ENCODE peak calls at places on chromosomes 11 and 22, in four cellular contexts. M, X, Q and H are unnamed samples.

GRCh38 chr11:116731821-116732739 is 40.7 kb downstream of the BUD13 start:
- DNase-seq in M (no peak), X (no peak), Q (no peak), H (no peak)

GRCh38 chr11:111299111-111300026 is 1.0 kb downstream of the POU2AF3 start:
- DNase-seq in M (no peak), X (peak), Q (no peak), H (no peak)

GRCh38 chr11:130247289-130247688 is 67.4 kb downstream of the ZBTB44 start:
- DNase-seq in M (no peak), X (no peak), Q (no peak), H (no peak)

GRCh38 chr11:58626915-58627483 is 4.5 kb downstream of the CNTF start:
- DNase-seq in M (no peak), X (no peak), Q (no peak), H (no peak)

GRCh38 chr11:86805873-86806310 is 5.5 kb downstream of the PRSS23 start:
- DNase-seq in M (no peak), X (no peak), Q (no peak), H (peak)

GRCh38 chr11:12280838-12281565 is 96.4 kb upstream of the PARVA start:
- DNase-seq in M (no peak), X (no peak), Q (no peak), H (no peak)

GRCh38 chr11:8717876-8718753 is 35.5 kb downstream of the RPL27A start:
- DNase-seq in M (no peak), X (peak), Q (no peak), H (no peak)

GRCh38 chr22:29480262-29480511 is 169 bp downstream of the NEFH start:
- DNase-seq in M (no peak), X (no peak), Q (no peak), H (no peak)

GRCh38 chr22:17536269-17536668 is 27.0 kb upstream of the SLC25A18 start:
- DNase-seq in M (no peak), X (no peak), Q (no peak), H (no peak)

GRCh38 chr22:22085702-22086500 is 103.3 kb upstream of the TOP3B start:
- DNase-seq in M (no peak), X (no peak), Q (peak), H (no peak)

GRCh38 chr11:42265072-42265471 is 805.6 kb upstream of the LRRC4C start:
- DNase-seq in M (no peak), X (no peak), Q (no peak), H (no peak)

GRCh38 chr11:58688779-58689503 is 42.8 kb downstream of the GLYAT start:
- DNase-seq in M (no peak), X (no peak), Q (no peak), H (no peak)

GRCh38 chr11:133835258-133836075 is 9.8 kb downstream of the SPATA19 start:
- DNase-seq in M (peak), X (peak), Q (peak), H (peak)

GRCh38 chr11:126992065-126992803 is 8.3 kb downstream of the KIRREL3 start:
- DNase-seq in M (no peak), X (no peak), Q (no peak), H (no peak)

GRCh38 chr11:126988655-126989054 is 11.9 kb downstream of the KIRREL3 start:
- DNase-seq in M (no peak), X (no peak), Q (no peak), H (no peak)

GRCh38 chr11:126991596-126991995 is 9.0 kb downstream of the KIRREL3 start:
- DNase-seq in M (no peak), X (no peak), Q (no peak), H (no peak)

GRCh38 chr11:126990716-126991480 is 9.7 kb downstream of the KIRREL3 start:
- DNase-seq in M (no peak), X (no peak), Q (no peak), H (no peak)

GRCh38 chr11:126989942-126990715 is 10.4 kb downstream of the KIRREL3 start:
- DNase-seq in M (peak), X (peak), Q (peak), H (no peak)
- TF ChIP-seq FOXK2 in M (no peak), X (no peak), Q (no peak), H (no peak)

DNA sequence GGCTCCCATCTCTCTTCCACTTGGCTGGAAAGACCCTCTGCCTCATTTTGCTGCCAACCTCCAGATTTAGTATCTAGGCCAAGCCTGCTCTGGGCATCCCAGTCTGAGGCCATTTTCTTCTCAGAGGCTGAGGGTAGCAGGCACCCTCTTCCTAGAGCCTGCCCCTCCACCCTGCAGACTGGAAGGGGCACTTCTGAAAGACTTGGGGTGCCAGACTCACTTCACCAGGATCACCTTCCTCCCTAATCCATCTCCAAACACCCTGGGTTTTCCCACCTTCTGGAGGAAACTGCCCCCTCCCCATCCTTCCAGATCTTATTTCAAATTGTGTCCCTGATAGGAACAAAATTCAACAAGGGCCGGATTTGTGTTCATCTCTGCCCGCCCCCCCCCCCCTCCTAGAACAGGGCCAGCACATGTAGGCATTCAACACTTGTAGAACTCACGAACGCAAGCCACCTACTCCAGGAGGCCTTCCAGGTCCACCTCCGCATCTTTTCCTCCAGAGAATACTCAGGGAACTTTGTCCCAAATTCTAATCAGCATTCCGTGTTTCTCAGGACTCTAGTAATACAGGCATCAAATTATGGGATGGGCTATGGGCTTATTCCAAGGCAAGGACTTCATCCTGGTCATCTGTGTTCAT is 785 bp downstream of the UBE2L6 start:
- DNase-seq in M (no peak), X (no peak), Q (no peak), H (no peak)
- TF ChIP-seq FOXK2 in M (no peak), X (no peak), Q (no peak), H (no peak)

GRCh38 chr11:132579686-132580085 is 952.6 kb downstream of the OPCML start:
- DNase-seq in M (no peak), X (no peak), Q (no peak), H (no peak)

DNA sequence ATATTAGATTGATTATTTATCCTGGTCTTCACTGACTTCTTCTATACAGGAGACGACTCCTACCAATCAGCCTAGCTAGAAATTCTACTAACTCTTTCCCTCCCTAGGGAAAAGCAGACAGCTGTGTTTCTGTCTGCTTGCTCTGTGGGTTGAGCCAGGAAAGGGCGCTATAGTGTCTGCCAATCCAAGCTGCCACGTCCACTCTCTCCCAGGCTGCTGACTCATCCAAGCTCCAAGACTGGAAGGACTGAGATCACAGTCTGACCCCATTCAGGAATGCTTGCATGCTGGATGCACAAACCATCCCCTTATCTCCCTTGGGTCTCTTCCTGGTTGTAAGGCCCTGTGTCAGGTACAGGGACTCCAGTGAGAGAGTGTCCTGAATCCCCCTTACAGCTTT is 955.6 kb downstream of the OPCML start:
- DNase-seq in M (no peak), X (no peak), Q (no peak), H (no peak)
- TF ChIP-seq FOXK2 in M (no peak), X (no peak), Q (no peak), H (no peak)

GRCh38 chr11:26297179-26297970 is 34.6 kb upstream of the ANO3 start:
- DNase-seq in M (peak), X (peak), Q (peak), H (no peak)
- TF ChIP-seq FOXK2 in M (no peak), X (no peak), Q (no peak), H (no peak)

GRCh38 chr11:24437123-24437522 is 59.7 kb upstream of the LUZP2 start:
- DNase-seq in M (no peak), X (no peak), Q (no peak), H (no peak)
- TF ChIP-seq FOXK2 in M (no peak), X (no peak), Q (no peak), H (no peak)

DNA sequence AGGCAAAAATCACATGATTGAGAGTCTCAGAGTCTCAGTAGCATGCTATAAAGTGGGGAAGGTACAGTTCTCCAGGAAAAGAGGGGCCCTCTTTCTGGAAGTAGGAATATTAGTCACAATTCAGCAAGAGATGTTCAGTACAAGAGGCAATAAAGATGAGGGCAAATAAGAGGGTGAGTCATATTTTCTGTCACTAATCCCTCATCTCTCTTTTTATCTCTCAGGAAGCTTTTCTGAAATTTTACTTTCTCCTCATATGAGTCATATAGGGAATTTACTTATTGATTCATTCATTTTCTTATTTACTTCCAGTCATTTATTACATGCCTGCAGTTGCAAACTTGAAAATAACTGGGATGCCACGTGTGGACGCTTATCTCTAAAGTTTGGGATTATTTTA is 3.4 kb upstream of the NXPE1 start:
- DNase-seq in M (no peak), X (no peak), Q (no peak), H (no peak)
- TF ChIP-seq FOXK2 in M (no peak), X (no peak), Q (no peak), H (no peak)

GRCh38 chr11:119188887-119189286 is 3.6 kb downstream of the NHERF4 start:
- DNase-seq in M (no peak), X (no peak), Q (no peak), H (no peak)

GRCh38 chr11:119189393-119189792 is 4.1 kb downstream of the NHERF4 start:
- DNase-seq in M (no peak), X (no peak), Q (no peak), H (no peak)

GRCh38 chr11:119185916-119186634 is 800 bp downstream of the NHERF4 start:
- DNase-seq in M (no peak), X (no peak), Q (no peak), H (no peak)

GRCh38 chr11:119188067-119188466 is 2.8 kb downstream of the NHERF4 start:
- DNase-seq in M (no peak), X (no peak), Q (no peak), H (no peak)

GRCh38 chr11:119187123-119187892 is 2.0 kb downstream of the NHERF4 start:
- DNase-seq in M (no peak), X (no peak), Q (no peak), H (no peak)
- TF ChIP-seq FOXK2 in M (no peak), X (no peak), Q (no peak), H (no peak)

GRCh38 chr11:93487032-93487483 is 56.1 kb downstream of the SMCO4 start:
- DNase-seq in M (peak), X (peak), Q (peak), H (no peak)
- TF ChIP-seq FOXK2 in M (no peak), X (peak), Q (no peak), H (no peak)

GRCh38 chr22:39234157-39234793 is 10.5 kb downstream of the PDGFB start:
- DNase-seq in M (no peak), X (no peak), Q (no peak), H (no peak)
- TF ChIP-seq FOXK2 in M (no peak), X (no peak), Q (no peak), H (no peak)

GRCh38 chr22:41931701-41932269 is 5.2 kb upstream of the TNFRSF13C start:
- DNase-seq in M (no peak), X (no peak), Q (no peak), H (peak)
- TF ChIP-seq FOXK2 in M (no peak), X (no peak), Q (no peak), H (no peak)